ENCODE peak calls at places on chromosome 21, in ten cellular contexts. R, W, Q, S, O, L, D, K, P and Y are unnamed samples.
A peak's percentile ranks its signal among the peaks of the same experiment; 100 is the strongest.

GRCh38 chr21:25895565-25896205 is 160.9 kb downstream of the GABPA start:
- DNase-seq in P (no peak), K (peak; percentile 59), Q (no peak), O (no peak), D (no peak), R (no peak), L (peak; percentile 25), W (peak; percentile 59), S (peak; percentile 41), Y (peak; percentile 24)

GRCh38 chr21:38440746-38441145 is 57.5 kb downstream of the ERG start:
- DNase-seq in R (no peak), W (peak; percentile 92), O (no peak), S (peak; percentile 48), Q (no peak), P (no peak), D (no peak), L (peak; percentile 91), K (peak; percentile 93), Y (no peak)

GRCh38 chr21:41426656-41427311 is 745 bp downstream of the MX1 start:
- DNase-seq in W (no peak), K (no peak), O (no peak), Q (no peak), S (no peak), D (peak; percentile 52), L (no peak), R (no peak), P (peak; percentile 49), Y (no peak)

GRCh38 chr21:44926364-44927101 is 5.8 kb upstream of the ITGB2 start:
- DNase-seq in L (peak; percentile 15), K (peak; percentile 13), S (no peak), P (no peak), W (no peak), O (no peak), D (no peak), R (no peak), Q (peak; percentile 52), Y (no peak)

GRCh38 chr21:36347962-36348328 is 27.9 kb downstream of the MORC3 start:
- DNase-seq in L (peak; percentile 13), D (no peak), Q (no peak), R (no peak), P (no peak), O (no peak), S (no peak), K (no peak), W (no peak), Y (no peak)

GRCh38 chr21:43866659-43867331 is 1.8 kb downstream of the AGPAT3 start:
- DNase-seq in L (no peak), W (no peak), R (no peak), P (peak; percentile 86), S (no peak), O (no peak), D (peak; percentile 74), Q (peak; percentile 82), K (no peak), Y (peak; percentile 83)

GRCh38 chr21:16195896-16196443 is 466.2 kb downstream of the USP25 start:
- DNase-seq in D (no peak), R (no peak), O (no peak), Q (no peak), K (peak; percentile 33), S (no peak), P (no peak), L (no peak), W (peak; percentile 20), Y (no peak)

GRCh38 chr21:15967661-15968060 is 237.9 kb downstream of the USP25 start:
- DNase-seq in O (no peak), S (no peak), Q (no peak), K (peak; percentile 22), D (no peak), W (peak; percentile 7), P (no peak), R (no peak), L (peak; percentile 4), Y (no peak)

GRCh38 chr21:45138199-45139002 is 64.0 kb downstream of the ADARB1 start:
- DNase-seq in D (no peak), K (peak; percentile 82), S (peak; percentile 87), W (peak; percentile 77), P (peak; percentile 65), L (peak; percentile 26), O (peak; percentile 87), R (no peak), Q (peak; percentile 75), Y (peak; percentile 72)

GRCh38 chr21:38925923-38926322 is 120.2 kb downstream of the ETS2 start:
- DNase-seq in Q (no peak), P (peak; percentile 61), L (peak; percentile 90), D (no peak), R (peak; percentile 45), S (no peak), W (peak; percentile 96), O (no peak), K (peak; percentile 95), Y (no peak)

DNA sequence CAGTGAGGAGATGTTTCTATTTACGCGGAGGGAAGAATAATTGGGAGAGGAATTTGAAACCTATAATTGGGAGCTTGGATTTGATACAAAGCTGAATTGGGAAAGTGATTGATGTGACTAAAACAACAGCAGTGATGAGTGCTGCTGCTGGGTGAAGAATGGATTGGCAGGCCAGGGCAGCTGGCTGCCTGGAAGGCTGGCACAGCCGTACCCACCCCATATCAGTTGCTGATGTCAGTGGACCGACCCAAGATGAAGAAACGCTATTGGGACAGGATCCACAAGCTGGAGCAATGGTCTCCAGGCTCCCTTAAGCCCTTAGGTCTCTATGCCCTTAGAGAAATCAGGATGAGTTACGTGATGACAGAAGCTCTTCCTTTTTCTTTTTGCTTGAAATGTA is 47.4 kb downstream of the GRIK1 start:
- DNase-seq in O (no peak), Q (no peak), L (no peak), P (no peak), S (no peak), R (no peak), W (no peak), K (no peak), D (no peak), Y (no peak)
- TF ChIP-seq CTCF in O (no peak), Q (no peak), L (no peak), P (no peak), S (no peak), R (no peak), W (no peak), K (no peak), D (no peak), Y (no peak)

GRCh38 chr21:20877976-20878375 is 120.2 kb upstream of the NCAM2 start:
- DNase-seq in Q (no peak), P (no peak), W (no peak), S (no peak), L (no peak), O (no peak), R (no peak), K (no peak), D (no peak), Y (no peak)

DNA sequence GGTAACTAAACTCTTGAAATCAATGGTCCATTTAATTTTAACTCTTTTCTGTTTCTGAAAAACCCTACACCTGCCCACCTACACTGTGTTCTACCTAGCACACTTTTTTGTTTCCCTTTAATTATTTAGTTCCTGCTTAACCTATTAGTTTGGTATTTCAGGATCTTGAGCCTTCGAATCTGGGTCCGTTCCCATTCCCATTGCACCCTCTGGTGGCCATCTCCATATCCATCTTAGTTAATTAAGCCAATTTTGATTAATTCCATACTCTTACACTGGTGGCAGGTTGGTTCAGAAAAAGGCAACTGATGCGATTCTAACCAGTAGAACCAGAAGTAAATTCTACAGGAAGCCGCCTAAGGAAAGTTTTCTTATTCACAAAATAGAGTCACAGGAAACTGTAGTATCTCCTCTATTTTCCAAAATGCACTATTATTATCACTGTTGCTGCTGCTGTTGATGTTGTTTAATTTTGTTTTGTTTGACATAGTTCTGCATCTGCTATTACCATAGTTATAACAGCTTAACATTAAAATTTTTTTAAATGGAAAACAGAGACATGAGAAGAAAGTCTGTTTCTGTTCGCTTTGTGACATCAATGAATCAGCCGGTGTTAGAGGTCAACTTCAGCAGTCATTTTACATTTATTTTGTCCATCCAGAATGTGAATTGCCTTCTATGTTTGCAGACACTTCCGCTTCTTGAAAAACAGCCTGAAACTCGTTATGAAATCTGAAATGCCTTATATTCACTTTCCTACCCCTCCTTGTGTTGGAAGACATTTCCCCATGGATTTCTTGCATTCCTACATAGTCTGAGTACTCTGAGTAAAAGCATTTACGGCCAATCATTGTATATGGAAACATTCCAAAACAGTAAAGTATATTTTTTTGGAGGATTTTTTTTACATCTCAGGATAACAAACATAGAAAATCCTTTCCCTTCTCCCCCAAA is 115.5 kb upstream of the NCAM2 start:
- DNase-seq in S (peak; percentile 69), K (peak; percentile 34), R (no peak), O (peak; percentile 46), W (peak; percentile 56), D (no peak), P (peak; percentile 19), L (no peak), Q (no peak), Y (no peak)
- TF ChIP-seq CTCF in S (peak; percentile 92), K (peak; percentile 47), R (peak; percentile 74), O (peak; percentile 88), W (peak; percentile 35), D (peak; percentile 18), P (no peak), L (peak; percentile 78), Q (peak; percentile 48), Y (no peak)

DNA sequence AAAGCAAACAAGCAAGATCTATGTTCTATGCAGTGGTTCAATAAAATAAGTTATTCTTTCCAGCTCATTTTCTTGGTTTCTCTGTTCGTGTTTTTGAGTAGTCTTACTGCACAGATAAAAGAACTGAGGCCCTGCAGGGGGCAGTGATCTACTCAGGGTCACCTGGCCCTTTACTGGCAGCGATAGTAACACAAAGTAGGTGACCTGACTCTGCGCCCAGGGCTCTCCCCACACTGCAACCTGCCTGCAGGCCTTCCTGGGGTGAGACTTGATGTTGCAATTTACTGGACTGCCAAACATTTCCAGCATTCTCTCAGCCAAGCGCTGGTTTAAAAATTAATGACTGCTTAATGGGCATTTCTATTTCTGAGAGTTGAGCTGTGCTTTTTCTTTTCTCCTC is 110.3 kb downstream of the HUNK start:
- DNase-seq in O (no peak), K (no peak), W (no peak), S (no peak), D (no peak), P (no peak), L (no peak), R (no peak), Q (no peak), Y (no peak)
- TF ChIP-seq CTCF in O (no peak), K (no peak), W (no peak), S (no peak), D (no peak), P (no peak), L (no peak), R (no peak), Q (no peak), Y (no peak)

DNA sequence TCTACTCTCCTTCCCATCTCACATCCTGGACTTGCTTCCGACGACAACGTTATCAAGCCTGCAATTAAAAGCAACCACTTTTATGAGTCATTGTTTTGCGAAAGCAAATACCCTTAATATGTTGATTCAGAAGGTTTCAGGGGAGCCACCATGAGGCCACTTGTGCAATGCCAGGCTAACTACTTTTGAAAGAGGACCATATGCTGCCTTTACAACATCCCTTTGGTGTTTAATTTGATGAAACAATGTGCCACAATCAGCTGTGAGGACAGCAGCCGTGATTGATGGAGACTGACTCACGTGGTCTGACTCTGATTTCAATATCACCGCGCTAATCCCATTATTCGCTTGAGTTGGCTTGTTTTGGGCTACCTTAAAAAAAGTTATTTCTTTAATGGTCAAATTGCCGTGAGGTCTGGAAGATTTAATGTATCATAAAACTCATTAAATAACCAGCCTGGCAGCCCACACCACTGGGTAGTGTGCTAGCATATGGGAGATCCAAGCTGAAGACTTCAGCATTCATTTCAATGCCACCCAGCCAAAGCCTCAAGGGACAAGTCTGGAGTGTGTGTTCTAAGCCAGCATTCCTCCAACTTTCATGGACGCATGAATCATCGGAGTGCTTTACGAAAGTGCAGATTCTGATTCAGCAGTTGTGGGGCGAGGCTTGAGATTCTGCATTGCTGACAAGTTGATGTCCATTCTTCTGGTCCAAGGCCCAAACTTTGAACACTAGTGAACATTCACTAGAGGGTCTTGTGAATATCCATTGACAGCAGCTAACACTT is 73.3 kb upstream of the PAXBP1 start:
- DNase-seq in P (no peak), K (peak; percentile 70), S (peak; percentile 44), D (no peak), R (peak; percentile 61), L (peak; percentile 72), W (peak; percentile 62), O (no peak), Q (no peak), Y (no peak)
- TF ChIP-seq CTCF in P (no peak), K (peak; percentile 11), S (peak; percentile 15), D (no peak), R (no peak), L (peak; percentile 41), W (no peak), O (no peak), Q (no peak), Y (no peak)